ENCODE peak calls at places on chromosome 16, in eight cellular contexts. W is MM.1S, J is cardiac muscle cell, F is GM23338, D is fibroblast of lung, I is ovary, O is thoracic aorta, B is PC-9. Y is an unnamed sample.

GRCh38 chr16:69412287-69412686 is 12.1 kb upstream of the CYB5B start:
- DNase-seq in W (no peak), J (no peak), F (no peak), D (peak; percentile 31), I (no peak), O (no peak), B (no peak), Y (no peak)

GRCh38 chr16:30183961-30184429 is 593 bp downstream of the CORO1A start:
- DNase-seq in W (peak; percentile 83), J (no peak), F (peak; percentile 16), D (no peak), I (no peak), O (no peak), B (no peak), Y (no peak)

GRCh38 chr16:74862743-74863244 is 88.2 kb upstream of the FA2H start:
- DNase-seq in W (peak; percentile 35), J (peak; percentile 60), F (peak; percentile 80), D (peak; percentile 59), I (no peak), O (no peak), B (peak; percentile 26), Y (no peak)

GRCh38 chr16:745739-746138 is 4.9 kb upstream of the CIAO3 start:
- DNase-seq in W (peak; percentile 48), J (peak; percentile 65), F (peak; percentile 91), D (no peak), I (no peak), O (no peak), B (no peak), Y (no peak)

GRCh38 chr16:57194512-57194911 is 8.4 kb downstream of the RSPRY1 start:
- DNase-seq in W (no peak), J (no peak), F (no peak), D (peak; percentile 87), I (no peak), O (no peak), B (peak; percentile 25), Y (no peak)

GRCh38 chr16:57801856-57802634 is at the start of gene KIFC3:
- DNase-seq in W (peak; percentile 68), J (peak; percentile 80), F (peak; percentile 64), D (peak; percentile 59), I (peak; percentile 93), O (peak; percentile 65), B (peak; percentile 62), Y (peak; percentile 92)

GRCh38 chr16:48959747-48960146 is 321.9 kb downstream of the CBLN1 start:
- DNase-seq in W (no peak), J (peak; percentile 52), F (no peak), D (no peak), I (no peak), O (no peak), B (no peak), Y (no peak)

GRCh38 chr16:17229766-17230165 is 241.0 kb downstream of the XYLT1 start:
- DNase-seq in W (no peak), J (no peak), F (no peak), D (no peak), I (no peak), O (no peak), B (no peak), Y (no peak)

GRCh38 chr16:2904922-2905240 is 6.8 kb upstream of the FLYWCH1 start:
- DNase-seq in W (peak; percentile 12), J (no peak), F (no peak), D (no peak), I (no peak), O (no peak), B (no peak), Y (no peak)

GRCh38 chr16:50821586-50821985 is 79.7 kb downstream of the CYLD start:
- DNase-seq in W (no peak), J (no peak), F (peak; percentile 27), D (no peak), I (no peak), O (no peak), B (no peak), Y (no peak)

GRCh38 chr16:51465026-51465425 is 314.0 kb upstream of the SALL1 start:
- DNase-seq in W (no peak), J (no peak), F (no peak), D (peak; percentile 36), I (no peak), O (no peak), B (no peak), Y (no peak)

GRCh38 chr16:16096161-16096857 is 127.0 kb downstream of the ABCC6 start:
- DNase-seq in W (no peak), J (no peak), F (peak; percentile 42), D (peak; percentile 80), I (peak; percentile 83), O (peak; percentile 49), B (no peak), Y (peak; percentile 69)

GRCh38 chr16:54424043-54424451 is 137.5 kb upstream of the IRX3 start:
- DNase-seq in W (no peak), J (no peak), F (no peak), D (no peak), I (no peak), O (no peak), B (peak; percentile 76), Y (no peak)

GRCh38 chr16:80803341-80804060 is 897 bp downstream of the CDYL2 start:
- DNase-seq in W (no peak), J (peak; percentile 27), F (peak; percentile 58), D (peak; percentile 11), I (peak; percentile 39), O (no peak), B (no peak), Y (no peak)

GRCh38 chr16:89241187-89242003 is 23.9 kb downstream of the ZNF778 start:
- DNase-seq in W (peak; percentile 56), J (peak; percentile 85), F (peak; percentile 84), D (peak; percentile 81), I (peak; percentile 83), O (peak; percentile 23), B (peak; percentile 74), Y (peak; percentile 51)

GRCh38 chr16:2090819-2091721 is 43.3 kb downstream of the TSC2 start:
- DNase-seq in W (no peak), J (peak; percentile 93), F (peak; percentile 88), D (peak; percentile 54), I (peak; percentile 85), O (no peak), B (peak; percentile 98), Y (no peak)

GRCh38 chr16:2710021-2710710 is 9.9 kb downstream of the PRSS27 start:
- DNase-seq in W (no peak), J (no peak), F (no peak), D (no peak), I (no peak), O (no peak), B (no peak), Y (peak; percentile 58)

GRCh38 chr16:68072038-68072695 is 13.0 kb upstream of the NFATC3 start:
- DNase-seq in W (no peak), J (no peak), F (no peak), D (peak; percentile 31), I (peak; percentile 67), O (no peak), B (peak; percentile 26), Y (no peak)
- TF ChIP-seq CTCF in W (no peak), J (no peak), F (no peak), D (no peak), I (no peak), O (no peak), B (no peak), Y (no peak)

GRCh38 chr16:64808474-64808873 is 313.4 kb downstream of the CDH11 start:
- DNase-seq in W (no peak), J (no peak), F (no peak), D (no peak), I (no peak), O (no peak), B (no peak), Y (no peak)

DNA sequence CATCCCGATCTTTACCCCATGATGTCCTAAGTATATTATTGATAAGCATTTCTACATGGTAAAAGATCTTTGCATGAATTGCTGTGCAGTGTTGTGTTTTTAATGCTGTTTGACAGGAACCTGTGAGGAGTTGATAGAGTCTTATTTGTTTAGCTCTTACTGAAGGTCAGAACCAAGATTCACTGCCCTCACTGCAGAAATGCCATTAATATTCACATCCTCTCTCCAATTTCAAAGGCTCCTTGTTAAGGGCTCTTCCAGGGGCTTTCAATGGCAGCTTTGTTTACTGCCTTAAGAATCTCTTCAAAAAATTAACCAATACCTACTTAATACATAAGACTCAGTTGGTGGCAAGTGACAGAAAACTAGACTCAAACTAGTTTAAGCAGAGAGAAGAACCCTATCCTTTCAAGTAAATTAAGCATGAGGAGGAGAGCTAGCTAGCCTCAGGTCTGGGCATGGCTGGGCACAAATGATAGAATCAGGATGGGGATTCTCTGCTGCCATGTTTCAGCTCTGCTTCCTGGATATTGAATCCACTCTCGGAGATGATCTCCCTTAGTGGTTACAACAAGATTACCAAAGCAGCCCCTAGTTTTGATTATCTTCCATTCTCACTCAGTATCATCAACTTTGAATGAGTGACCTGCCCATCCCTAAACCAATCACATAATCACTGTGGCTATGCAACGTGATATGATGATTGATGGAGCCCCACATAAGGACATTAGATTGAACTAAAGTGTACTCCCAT is 311.8 kb downstream of the CDH11 start:
- DNase-seq in W (no peak), J (no peak), F (peak; percentile 42), D (no peak), I (no peak), O (no peak), B (no peak), Y (no peak)
- H3K4me1 ChIP-seq in W (no peaks in the 10 kb centered on the region), J (no peaks in the 10 kb centered on the region), F (no peaks in the 10 kb centered on the region), D (no peaks in the 10 kb centered on the region), I (no peaks in the 10 kb centered on the region), O (peaks cover 3% of the 10 kb centered on the region), B (no peaks in the 10 kb centered on the region), Y (no peaks in the 10 kb centered on the region)

GRCh38 chr16:47612711-47613110 is 151.6 kb downstream of the PHKB start:
- DNase-seq in W (no peak), J (no peak), F (no peak), D (peak; percentile 51), I (no peak), O (no peak), B (no peak), Y (no peak)
- H3K27ac ChIP-seq in W (no peak overlapping the region), J (no peak overlapping the region), F (no peak overlapping the region), D (no peak overlapping the region), I (no peak overlapping the region), O (no peak overlapping the region), B (no peak overlapping the region), Y (no peak overlapping the region)

GRCh38 chr16:46620265-46621005 is 744 bp downstream of the SHCBP1 start:
- DNase-seq in W (peak; percentile 53), J (no peak), F (no peak), D (no peak), I (no peak), O (no peak), B (no peak), Y (no peak)

GRCh38 chr16:46618516-46618915 is 2.7 kb downstream of the SHCBP1 start:
- DNase-seq in W (no peak), J (no peak), F (no peak), D (no peak), I (no peak), O (no peak), B (no peak), Y (no peak)

GRCh38 chr16:46621902-46622676 is 910 bp upstream of the SHCBP1 start:
- DNase-seq in W (no peak), J (no peak), F (no peak), D (no peak), I (no peak), O (no peak), B (no peak), Y (no peak)

DNA sequence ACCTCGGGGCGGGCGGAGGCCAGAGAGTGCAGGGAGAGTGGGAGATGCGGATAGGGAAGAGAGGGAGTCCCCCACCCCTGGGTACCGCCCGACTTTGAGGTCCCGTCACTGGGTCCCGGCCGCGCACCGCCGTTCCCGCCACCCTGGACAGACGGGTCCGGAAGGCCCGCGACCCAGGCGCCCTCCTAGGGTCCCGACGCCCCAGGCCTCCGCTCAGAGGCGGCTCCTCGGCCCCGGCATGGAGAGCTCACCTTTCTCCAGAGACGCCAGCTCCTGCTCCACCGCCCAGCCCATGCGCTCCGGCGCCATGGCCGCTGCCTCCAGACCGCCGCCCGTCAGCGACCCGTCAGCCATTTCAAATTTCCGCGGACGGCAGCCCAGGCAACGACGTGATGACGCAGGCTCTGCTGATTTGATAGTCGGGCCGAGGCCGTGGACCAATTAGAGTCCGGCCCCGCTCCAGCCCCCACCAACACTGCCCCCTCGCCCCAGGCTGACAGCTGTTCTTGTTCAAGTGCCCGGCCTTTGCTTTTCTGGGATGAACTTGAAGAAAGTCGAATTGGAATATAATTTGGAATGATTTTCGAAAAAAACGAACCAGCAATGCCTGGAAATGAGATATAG is at the start of gene SHCBP1:
- DNase-seq in W (peak; percentile 92), J (peak; percentile 92), F (peak; percentile 95), D (peak; percentile 86), I (peak; percentile 83), O (peak; percentile 64), B (peak; percentile 76), Y (peak; percentile 85)
- TF ChIP-seq CTCF in W (no peak), J (no peak), F (no peak), D (no peak), I (no peak), O (no peak), B (no peak), Y (no peak)